ENCODE peak calls at places on chromosomes 7 and 10, in six cellular contexts. A is spleen; O is cerebellar cortex; X is activated CD8-positive, alpha-beta memory T cell treated with anti-CD3 and anti-CD28 coated beads for 48 hours; S is endothelial cell of umbilical vein; Y is renal cortical epithelial cell. C is an unnamed sample.
A peak's percentile ranks its signal among the peaks of the same experiment; 100 is the strongest.

GRCh38 chr10:96856317-96856716 is 24.2 kb downstream of the LCOR start:
- DNase-seq in S (no peak), O (no peak), X (no peak), A (no peak), Y (no peak), C (no peak)

GRCh38 chr10:67606572-67606971 is 89.4 kb downstream of the CTNNA3 start:
- DNase-seq in O (no peak), Y (peak; percentile 85), S (peak; percentile 61), A (no peak), X (no peak), C (no peak)

GRCh38 chr10:122882798-122883197 is 3.4 kb upstream of the FAM24B start:
- DNase-seq in S (peak; percentile 49), Y (no peak), X (no peak), O (no peak), A (no peak), C (no peak)

GRCh38 chr10:14146005-14146404 is 184.7 kb downstream of the FRMD4A start:
- DNase-seq in O (no peak), Y (no peak), A (no peak), S (no peak), X (no peak), C (no peak)

GRCh38 chr10:4527281-4527960 is 298.6 kb upstream of the AKR1E2 start:
- DNase-seq in O (no peak), A (no peak), X (no peak), S (no peak), Y (peak; percentile 48), C (no peak)

GRCh38 chr7:158828343-158829020 is 827 bp downstream of the ESYT2 start:
- DNase-seq in O (no peak), A (peak; percentile 95), Y (no peak), S (no peak), X (no peak), C (peak; percentile 19)

GRCh38 chr10:29634764-29635625 is at the start of gene SVIL:
- DNase-seq in X (no peak), Y (peak; percentile 58), O (peak; percentile 22), A (no peak), S (peak; percentile 67), C (no peak)

GRCh38 chr7:38222481-38223096 is 44.5 kb downstream of the STARD3NL start:
- DNase-seq in S (peak; percentile 75), X (no peak), Y (peak; percentile 72), A (no peak), O (peak; percentile 78), C (peak; percentile 77)

GRCh38 chr10:45421231-45422097 is 47.4 kb downstream of the ALOX5 start:
- DNase-seq in S (no peak), O (no peak), X (peak; percentile 24), A (peak; percentile 80), Y (no peak), C (no peak)

GRCh38 chr7:18508441-18509427 is 13.2 kb downstream of the HDAC9 start:
- DNase-seq in Y (peak; percentile 99), S (peak; percentile 93), X (no peak), A (no peak), O (no peak), C (no peak)

GRCh38 chr10:44289125-44289524 is 95.8 kb downstream of the CXCL12 start:
- DNase-seq in A (no peak), S (no peak), Y (no peak), X (no peak), O (no peak), C (no peak)

GRCh38 chr7:71824356-71824755 is 587.8 kb downstream of the CALN1 start:
- DNase-seq in A (no peak), O (peak; percentile 34), S (no peak), Y (no peak), X (no peak), C (peak; percentile 54)

GRCh38 chr10:122044713-122045112 is 55.8 kb downstream of the TACC2 start:
- DNase-seq in A (peak; percentile 34), O (no peak), Y (peak; percentile 36), X (no peak), S (no peak), C (no peak)

GRCh38 chr7:50359995-50360925 is 55.7 kb downstream of the IKZF1 start:
- DNase-seq in A (peak; percentile 88), Y (no peak), X (no peak), S (no peak), O (no peak), C (no peak)

GRCh38 chr7:33645096-33645495 is 260.2 kb upstream of the BMPER start:
- DNase-seq in X (no peak), S (no peak), Y (no peak), A (no peak), O (no peak), C (no peak)

GRCh38 chr7:124724516-124725192 is 40.9 kb downstream of the GPR37 start:
- DNase-seq in Y (no peak), X (no peak), S (no peak), A (no peak), O (no peak), C (no peak)

C was measured in G401.